ENCODE peak calls at places on chromosomes 1 and 21, in nine cellular contexts. K is iris pigment epithelial cell; Z is astrocyte of the cerebellum; C is osteocyte; E is GM12892; B is AG08396; M is CD4-positive, CD25-positive, alpha-beta regulatory T cell; Y is PC-3; T is uterus. S is an unnamed sample.
A peak's percentile ranks its signal among the peaks of the same experiment; 100 is the strongest.

GRCh38 chr1:34162852-34163766 is 1.9 kb downstream of the CSMD2 start:
- DNase-seq in B (peak; percentile 94), Y (peak; percentile 44), K (peak; percentile 91), T (peak; percentile 25), M (no peak), C (no peak), Z (peak; percentile 75), E (peak; percentile 55), S (peak; percentile 65)

GRCh38 chr1:94757931-94758330 is 62.2 kb upstream of the SLC44A3 start:
- DNase-seq in E (no peak), C (peak; percentile 75), B (no peak), Z (no peak), M (no peak), K (peak; percentile 68), Y (no peak), T (peak; percentile 55), S (no peak)

GRCh38 chr1:15948600-15949452 is 27.1 kb downstream of the ZBTB17 start:
- DNase-seq in E (no peak), B (peak; percentile 88), Y (no peak), T (peak; percentile 85), K (peak; percentile 97), C (no peak), M (no peak), Z (peak; percentile 95), S (no peak)

GRCh38 chr1:43438006-43438405 is 15.7 kb downstream of the HYI start:
- DNase-seq in B (no peak), Y (no peak), Z (no peak), E (no peak), T (no peak), C (no peak), M (no peak), K (no peak), S (no peak)

GRCh38 chr1:204545881-204546280 is 29.7 kb downstream of the MDM4 start:
- DNase-seq in E (no peak), K (no peak), M (peak; percentile 24), B (no peak), T (no peak), Z (no peak), Y (no peak), C (no peak), S (no peak)

GRCh38 chr1:46735708-46736324 is 16.9 kb upstream of the EFCAB14 start:
- DNase-seq in T (no peak), K (peak; percentile 61), Y (peak; percentile 72), M (peak; percentile 24), E (no peak), B (peak; percentile 55), C (no peak), Z (peak; percentile 60), S (peak; percentile 17)

GRCh38 chr1:208374391-208374941 is 130.3 kb upstream of the PLXNA2 start:
- DNase-seq in E (no peak), B (no peak), M (no peak), T (no peak), C (no peak), K (peak; percentile 3), Y (no peak), Z (peak; percentile 85), S (no peak)

GRCh38 chr21:45132841-45133573 is 58.6 kb downstream of the ADARB1 start:
- DNase-seq in K (no peak), M (no peak), E (no peak), B (no peak), Y (no peak), T (peak; percentile 49), Z (no peak), C (no peak), S (no peak)

GRCh38 chr1:8676813-8677212 is 140.6 kb downstream of the RERE start:
- DNase-seq in M (no peak), C (no peak), T (no peak), Z (no peak), E (no peak), Y (no peak), K (no peak), B (no peak), S (no peak)

GRCh38 chr1:159009704-159010361 is at the start of gene IFI16:
- DNase-seq in E (peak; percentile 15), T (peak; percentile 49), B (peak; percentile 81), Y (peak; percentile 48), M (peak; percentile 75), Z (peak; percentile 86), K (peak; percentile 98), C (no peak), S (peak; percentile 27)

GRCh38 chr1:63148825-63149645 is 173.3 kb upstream of the FOXD3 start:
- DNase-seq in B (peak; percentile 12), K (peak; percentile 47), C (no peak), T (no peak), E (no peak), Y (peak; percentile 61), Z (no peak), M (no peak), S (peak; percentile 9)

GRCh38 chr21:44650265-44650972 is 4.0 kb downstream of the KRTAP12-4 start:
- DNase-seq in B (no peak), Z (no peak), C (peak; percentile 64), E (no peak), T (no peak), M (no peak), Y (no peak), K (no peak), S (no peak)

GRCh38 chr1:35555601-35556477 is 1.4 kb downstream of the KIAA0319L start:
- DNase-seq in K (peak; percentile 89), Z (no peak), M (no peak), C (no peak), B (peak; percentile 42), T (no peak), Y (peak; percentile 85), E (no peak), S (no peak)

GRCh38 chr1:28259935-28260802 is 851 bp downstream of the SESN2 start:
- DNase-seq in K (peak; percentile 92), T (peak; percentile 80), E (no peak), Y (peak; percentile 63), M (no peak), B (peak; percentile 82), C (peak; percentile 92), Z (peak; percentile 65), S (no peak)